ENCODE peak calls at places on chromosomes 2 and 18, in five cellular contexts. Z is GM13976; X is HT1080; K is stimulated activated CD4-positive, alpha-beta T cell treated with anti-CD3 and anti-CD28 coated beads, Interleukin-1b, Interleukin-23, amount 100 ng/mL, for 24 hours; F is ACHN. R is an unnamed sample.

GRCh38 chr18:5841518-5841917 is 53.8 kb downstream of the TMEM200C start:
- DNase-seq in F (no peak), X (no peak), Z (no peak), K (no peak), R (no peak)

GRCh38 chr2:97011977-97012569 is 25.7 kb upstream of the FAM178B start:
- DNase-seq in K (no peak), Z (peak), F (peak), X (peak), R (peak)

GRCh38 chr18:5467666-5468065 is 76.1 kb downstream of the EPB41L3 start:
- DNase-seq in F (no peak), X (no peak), Z (no peak), K (no peak), R (no peak)

GRCh38 chr2:62467475-62468321 is 38.3 kb downstream of the TMEM17 start:
- DNase-seq in Z (no peak), K (no peak), X (peak), F (no peak), R (no peak)

GRCh38 chr2:1972948-1973347 is 228.6 kb upstream of the PXDN start:
- DNase-seq in Z (no peak), F (no peak), K (no peak), X (no peak), R (no peak)

GRCh38 chr2:10844083-10844482 is 31.5 kb upstream of the PDIA6 start:
- DNase-seq in X (peak), F (peak), K (no peak), Z (no peak), R (peak)

GRCh38 chr2:62383843-62384242 is 122.2 kb downstream of the TMEM17 start:
- DNase-seq in X (peak), Z (no peak), K (no peak), F (no peak), R (peak)

GRCh38 chr18:51537487-51537886 is 340.0 kb upstream of the MEX3C start:
- DNase-seq in Z (no peak), F (no peak), K (no peak), X (peak), R (peak)

GRCh38 chr2:128306081-128306930 is 12.4 kb downstream of the HS6ST1 start:
- DNase-seq in K (no peak), X (peak), Z (no peak), F (no peak), R (peak)

GRCh38 chr2:85259101-85259590 is 68.6 kb downstream of the TGOLN2 start:
- DNase-seq in F (no peak), Z (no peak), K (no peak), X (no peak), R (no peak)

GRCh38 chr18:77095356-77096030 is 37.1 kb downstream of the MBP start:
- DNase-seq in F (no peak), X (no peak), K (no peak), Z (no peak), R (no peak)

GRCh38 chr2:53802617-53803115 is 15.8 kb downstream of the ERLEC1 start:
- DNase-seq in F (no peak), K (no peak), X (no peak), Z (no peak), R (no peak)

GRCh38 chr2:190879474-190880373 is 897 bp upstream of the GLS start:
- DNase-seq in X (no peak), F (no peak), K (peak), Z (no peak), R (no peak)

GRCh38 chr2:39728941-39729351 is 50.1 kb downstream of the THUMPD2 start:
- DNase-seq in F (peak), K (peak), Z (peak), X (no peak), R (peak)

GRCh38 chr2:197937804-197938203 is 133.4 kb downstream of the PLCL1 start:
- DNase-seq in X (no peak), F (no peak), Z (no peak), K (no peak), R (no peak)

GRCh38 chr18:46260016-46260878 is 156.1 kb downstream of the HAUS1 start:
- DNase-seq in X (peak), K (no peak), F (peak), Z (no peak), R (no peak)

GRCh38 chr2:203861197-203861596 is 6.4 kb upstream of the CTLA4 start:
- DNase-seq in K (no peak), X (no peak), Z (no peak), F (no peak), R (no peak)

GRCh38 chr2:172438064-172438421 is 10.7 kb downstream of the ITGA6 start:
- DNase-seq in F (no peak), X (peak), Z (no peak), K (no peak), R (no peak)

GRCh38 chr2:166516712-166517303 is 22.8 kb upstream of the SCN7A start:
- DNase-seq in X (peak), Z (no peak), K (no peak), F (peak), R (no peak)

GRCh38 chr2:192828947-192829346 is 634.2 kb upstream of the TMEFF2 start:
- DNase-seq in K (no peak), F (no peak), X (peak), Z (no peak), R (no peak)

GRCh38 chr2:167258712-167259111 is 370.4 kb downstream of the XIRP2 start:
- DNase-seq in Z (no peak), K (no peak), X (no peak), F (no peak), R (no peak)

GRCh38 chr2:100272848-100273329 is 49.4 kb downstream of the LONRF2 start:
- DNase-seq in Z (no peak), X (no peak), K (no peak), F (no peak), R (no peak)

GRCh38 chr2:47076586-47077441 is 78.3 kb downstream of the STPG4 start:
- DNase-seq in K (no peak), F (peak), Z (no peak), X (peak), R (peak)

GRCh38 chr18:48814490-48815181 is 136.1 kb downstream of the SMAD7 start:
- DNase-seq in F (no peak), K (no peak), Z (no peak), X (no peak), R (no peak)

GRCh38 chr2:113834057-113834720 is 55.7 kb upstream of the ACTR3 start:
- DNase-seq in F (no peak), Z (no peak), K (no peak), X (no peak), R (no peak)

GRCh38 chr18:30280861-30281470 is 761.6 kb downstream of the DSC3 start:
- DNase-seq in Z (no peak), F (peak), K (no peak), X (peak), R (peak)

GRCh38 chr2:240615830-240616547 is 9.3 kb upstream of the GPR35 start:
- DNase-seq in K (no peak), Z (no peak), X (no peak), F (no peak), R (no peak)

GRCh38 chr2:237830522-237830921 is 28.9 kb upstream of the RAMP1 start:
- DNase-seq in Z (no peak), F (no peak), K (no peak), X (no peak), R (no peak)

GRCh38 chr2:185689906-185690539 is 48.6 kb upstream of the FSIP2 start:
- DNase-seq in K (no peak), F (peak), X (peak), Z (no peak), R (peak)

GRCh38 chr2:206204710-206205109 is 45.0 kb downstream of the EEF1B2 start:
- DNase-seq in Z (no peak), X (no peak), K (no peak), F (no peak), R (no peak)

GRCh38 chr2:31318360-31319336 is 84.7 kb downstream of the EHD3 start:
- DNase-seq in K (peak), X (peak), F (peak), Z (no peak), R (no peak)

GRCh38 chr2:229917793-229918192 is 4.0 kb downstream of the TRIP12 start:
- DNase-seq in Z (no peak), F (no peak), K (no peak), X (no peak), R (no peak)

GRCh38 chr2:188833331-188833730 is 140.8 kb upstream of the COL3A1 start:
- DNase-seq in Z (no peak), K (no peak), F (no peak), X (no peak), R (no peak)

GRCh38 chr2:197633109-197633657 is 42.2 kb downstream of the RFTN2 start:
- DNase-seq in F (no peak), K (no peak), Z (no peak), X (no peak), R (no peak)